ENCODE peak calls at places on chromosomes 3 and 15, in seven cellular contexts. W is effector memory CD8-positive, alpha-beta T cell; J is stimulated activated CD8-positive, alpha-beta memory T cell treated with anti-CD3 and anti-CD28 coated beads, Interleukin-15, amount 100 ng/mL, for 24 hours; L is activated CD8-positive, alpha-beta memory T cell treated with anti-CD3 and anti-CD28 coated beads for 1 hour; M is thyroid gland; U is occipital lobe; D is neural progenitor cell. Z is an unnamed sample.

GRCh38 chr15:100763764-100764750 is 115.6 kb upstream of the ALDH1A3 start:
- DNase-seq in U (no peak), M (no peak), D (no peak), W (no peak), L (no peak), J (no peak), Z (no peak)

GRCh38 chr3:114452176-114452744 is 158.4 kb downstream of the TIGIT start:
- DNase-seq in W (no peak), J (no peak), M (no peak), L (no peak), U (no peak), D (no peak), Z (no peak)

GRCh38 chr3:171183042-171183441 is 156.5 kb upstream of the SLC2A2 start:
- DNase-seq in W (no peak), D (no peak), J (no peak), U (peak; percentile 21), L (no peak), M (no peak), Z (no peak)

GRCh38 chr3:194688207-194688711 is 2.6 kb downstream of the FAM43A start:
- DNase-seq in D (peak; percentile 49), J (no peak), L (peak; percentile 15), M (peak; percentile 26), W (peak; percentile 25), U (no peak), Z (no peak)

GRCh38 chr3:30454636-30455035 is 151.8 kb upstream of the TGFBR2 start:
- DNase-seq in J (no peak), M (no peak), L (no peak), W (no peak), U (no peak), D (no peak), Z (no peak)

GRCh38 chr15:29935296-29936020 is 113.2 kb upstream of the TJP1 start:
- DNase-seq in D (no peak), U (no peak), W (no peak), L (no peak), M (peak; percentile 27), J (no peak), Z (no peak)

GRCh38 chr3:183428140-183429023 is at the start of gene MCF2L2:
- DNase-seq in L (peak; percentile 57), D (peak; percentile 87), J (peak; percentile 43), U (peak; percentile 68), M (peak; percentile 54), W (peak; percentile 75), Z (peak; percentile 83)

GRCh38 chr15:84949845-84950569 is 31.6 kb upstream of the PDE8A start:
- DNase-seq in U (peak; percentile 7), D (no peak), J (no peak), M (peak; percentile 55), W (no peak), L (no peak), Z (no peak)

GRCh38 chr3:67653425-67654098 is 850 bp downstream of the SUCLG2 start:
- DNase-seq in J (no peak), L (no peak), M (no peak), U (no peak), D (no peak), W (no peak), Z (no peak)

GRCh38 chr3:39013289-39013688 is 38.5 kb downstream of the SCN11A start:
- DNase-seq in W (no peak), D (peak; percentile 25), M (no peak), U (no peak), L (no peak), J (no peak), Z (no peak)

GRCh38 chr15:92809880-92810361 is 90.2 kb upstream of the CHD2 start:
- DNase-seq in M (peak; percentile 46), W (peak; percentile 15), J (no peak), L (no peak), U (peak; percentile 19), D (peak; percentile 51), Z (no peak)

GRCh38 chr15:66720206-66721010 is 18.4 kb downstream of the SMAD6 start:
- DNase-seq in D (no peak), U (no peak), J (no peak), L (no peak), W (no peak), M (peak; percentile 86), Z (no peak)

GRCh38 chr3:69410301-69410700 is 24.4 kb upstream of the FRMD4B start:
- DNase-seq in J (no peak), L (peak; percentile 17), U (peak; percentile 11), D (peak; percentile 61), W (peak; percentile 64), M (peak; percentile 73), Z (peak; percentile 14)

GRCh38 chr15:58748040-58748786 is 1.3 kb downstream of the ADAM10 start:
- DNase-seq in W (no peak), J (no peak), L (no peak), D (no peak), M (no peak), U (no peak), Z (no peak)

GRCh38 chr15:57550640-57551039 is 41.1 kb upstream of the MYZAP start:
- DNase-seq in L (no peak), J (no peak), D (no peak), U (no peak), W (no peak), M (peak; percentile 98), Z (peak; percentile 48)

GRCh38 chr15:83207622-83208356 is at the start of gene HDGFL3:
- DNase-seq in W (no peak), D (peak; percentile 88), J (peak; percentile 6), U (peak; percentile 49), L (peak; percentile 11), M (peak; percentile 68), Z (peak; percentile 74)

GRCh38 chr15:45586990-45587860 is at the start of gene BLOC1S6:
- DNase-seq in U (peak; percentile 88), L (peak; percentile 80), D (peak; percentile 95), J (peak; percentile 79), M (peak; percentile 87), W (peak; percentile 89), Z (peak; percentile 87)

GRCh38 chr3:138327831-138328230 is 1.8 kb downstream of the NME9 start:
- DNase-seq in D (no peak), M (no peak), J (no peak), U (no peak), L (no peak), W (no peak), Z (no peak)

GRCh38 chr3:113783463-113783862 is 36.6 kb downstream of the ATP6V1A start:
- DNase-seq in W (no peak), L (no peak), J (no peak), M (no peak), U (no peak), D (no peak), Z (no peak)

GRCh38 chr3:18264331-18264730 is 160.8 kb downstream of the SATB1 start:
- DNase-seq in W (no peak), J (no peak), U (no peak), D (no peak), L (no peak), M (no peak), Z (no peak)

GRCh38 chr3:60609446-60609845 is 641.8 kb downstream of the FHIT start:
- DNase-seq in M (no peak), W (no peak), U (no peak), L (no peak), J (no peak), D (no peak), Z (no peak)

GRCh38 chr3:4716231-4716630 is 223.1 kb downstream of the ITPR1 start:
- DNase-seq in D (no peak), M (no peak), J (no peak), U (no peak), W (no peak), L (no peak), Z (no peak)

GRCh38 chr3:33440328-33440577 is at the start of gene UBP1:
- DNase-seq in J (peak; percentile 93), W (no peak), M (peak; percentile 100), L (peak; percentile 92), D (peak; percentile 100), U (no peak), Z (no peak)

GRCh38 chr15:33955945-33956344 is 12.4 kb upstream of the CHRM5 start:
- DNase-seq in M (no peak), J (no peak), D (no peak), U (no peak), W (no peak), L (no peak), Z (no peak)

GRCh38 chr3:78737988-78738387 is 1029.8 kb downstream of the ROBO1 start:
- DNase-seq in D (no peak), W (no peak), L (no peak), U (no peak), M (no peak), J (no peak), Z (no peak)

GRCh38 chr3:72100626-72101187 is 315.8 kb upstream of the PROK2 start:
- DNase-seq in D (peak; percentile 81), W (peak; percentile 53), L (peak; percentile 67), U (peak; percentile 60), J (peak; percentile 65), M (peak; percentile 37), Z (peak; percentile 65)

GRCh38 chr15:57527382-57528091 is 64.2 kb upstream of the MYZAP start:
- DNase-seq in D (peak; percentile 83), U (no peak), W (peak; percentile 3), M (peak; percentile 47), J (no peak), L (no peak), Z (no peak)

Z was measured in dorsolateral prefrontal cortex.